ENCODE peak calls at places on chromosome 20, in seven cellular contexts. S is caudate nucleus; Y is HEK293T; P is amniotic stem cell; T is A549; A is GDM1; Z is stimulated activated effector memory CD8-positive, alpha-beta T cell treated with anti-CD3 and anti-CD28 coated beads, Interleukin-12 subunit alpha, Interleukin-12 subunit beta, amount 100 ng/mL, for 72 hours. C is an unnamed sample.

GRCh38 chr20:49542514-49542991 is 25.4 kb downstream of the PTGIS start:
- DNase-seq in A (no peak), S (no peak), P (no peak), T (no peak), Z (no peak), Y (no peak), C (no peak)

GRCh38 chr20:50992733-50993457 is 30.0 kb downstream of the KCNG1 start:
- DNase-seq in T (peak), A (peak), Y (peak), S (no peak), Z (peak), P (peak), C (peak)

GRCh38 chr20:29497261-29497671 is 1760.2 kb upstream of the DEFB115 start:
- DNase-seq in Y (no peak), S (no peak), P (no peak), A (no peak), Z (no peak), T (no peak), C (peak)

GRCh38 chr20:32858189-32858588 is 534 bp upstream of the EFCAB8 start:
- DNase-seq in S (no peak), Z (no peak), A (no peak), P (no peak), Y (no peak), T (no peak), C (no peak)

GRCh38 chr20:57231161-57231560 is 35.3 kb downstream of the BMP7 start:
- DNase-seq in Y (no peak), S (no peak), P (no peak), T (no peak), A (no peak), Z (no peak), C (no peak)

GRCh38 chr20:52280407-52280806 is 88.8 kb upstream of the ZFP64 start:
- DNase-seq in T (no peak), S (no peak), Y (no peak), Z (no peak), P (no peak), A (no peak), C (no peak)

GRCh38 chr20:20360464-20360863 is 7.4 kb upstream of the INSM1 start:
- DNase-seq in S (no peak), T (peak), A (peak), P (peak), Z (no peak), Y (peak), C (no peak)

GRCh38 chr20:7856756-7857155 is 83.5 kb downstream of the HAO1 start:
- DNase-seq in A (no peak), T (no peak), S (no peak), P (no peak), Y (no peak), Z (no peak), C (peak)

GRCh38 chr20:57064836-57065235 is 201.6 kb downstream of the BMP7 start:
- DNase-seq in S (no peak), P (no peak), T (no peak), Y (no peak), Z (no peak), A (no peak), C (no peak)

GRCh38 chr20:7352165-7352564 is 584.7 kb downstream of the BMP2 start:
- DNase-seq in Y (no peak), S (no peak), P (no peak), A (no peak), T (no peak), Z (no peak), C (no peak)

GRCh38 chr20:18052856-18053255 is 4.9 kb downstream of the OVOL2 start:
- DNase-seq in A (no peak), Y (no peak), S (no peak), P (no peak), T (no peak), Z (no peak), C (no peak)